ENCODE peak calls at places on chromosomes 13 and 19, in eight cellular contexts. One of them, this sample, is unnamed.

GRCh38 chr19:9953802-9954542 is 17.7 kb upstream of the OLFM2 start:
- DNase-seq in K562: no peak
- DNase-seq in dorsolateral prefrontal cortex: peak; percentile 67
- DNase-seq in right lobe of liver: no peak
- DNase-seq in H9: no peak
- DNase-seq in CD4-positive, alpha-beta T cell: no peak
- DNase-seq in CD8-positive, alpha-beta T cell: no peak
- DNase-seq in left ventricle myocardium inferior: no peak
- DNase-seq in this sample: no peak

GRCh38 chr19:34253711-34254551 is 423 bp upstream of the GARRE1 start:
- DNase-seq in K562: no peak
- DNase-seq in dorsolateral prefrontal cortex: peak; percentile 85
- DNase-seq in right lobe of liver: peak; percentile 92
- DNase-seq in H9: peak; percentile 91
- DNase-seq in CD4-positive, alpha-beta T cell: peak; percentile 78
- DNase-seq in CD8-positive, alpha-beta T cell: no peak
- DNase-seq in left ventricle myocardium inferior: peak; percentile 88
- DNase-seq in this sample: peak; percentile 89

GRCh38 chr13:27309967-27310598 is 39.5 kb downstream of the RASL11A start:
- DNase-seq in K562: no peak
- DNase-seq in dorsolateral prefrontal cortex: no peak
- DNase-seq in right lobe of liver: no peak
- DNase-seq in H9: no peak
- DNase-seq in CD4-positive, alpha-beta T cell: no peak
- DNase-seq in CD8-positive, alpha-beta T cell: no peak
- DNase-seq in left ventricle myocardium inferior: no peak
- DNase-seq in this sample: no peak

GRCh38 chr13:42574435-42575311 is 721 bp downstream of the TNFSF11 start:
- DNase-seq in K562: no peak
- DNase-seq in dorsolateral prefrontal cortex: no peak
- DNase-seq in right lobe of liver: no peak
- DNase-seq in H9: peak; percentile 43
- DNase-seq in CD4-positive, alpha-beta T cell: peak; percentile 9
- DNase-seq in CD8-positive, alpha-beta T cell: peak; percentile 27
- DNase-seq in left ventricle myocardium inferior: no peak
- DNase-seq in this sample: no peak

GRCh38 chr19:37361994-37362393 is 8.9 kb upstream of the ZNF527 start:
- DNase-seq in K562: no peak
- DNase-seq in dorsolateral prefrontal cortex: no peak
- DNase-seq in right lobe of liver: no peak
- DNase-seq in H9: no peak
- DNase-seq in CD4-positive, alpha-beta T cell: no peak
- DNase-seq in CD8-positive, alpha-beta T cell: no peak
- DNase-seq in left ventricle myocardium inferior: no peak
- DNase-seq in this sample: no peak

GRCh38 chr13:109729031-109729870 is 57.1 kb downstream of the IRS2 start:
- DNase-seq in K562: no peak
- DNase-seq in dorsolateral prefrontal cortex: no peak
- DNase-seq in right lobe of liver: no peak
- DNase-seq in H9: no peak
- DNase-seq in CD4-positive, alpha-beta T cell: no peak
- DNase-seq in CD8-positive, alpha-beta T cell: no peak
- DNase-seq in left ventricle myocardium inferior: no peak
- DNase-seq in this sample: no peak

GRCh38 chr13:24618219-24618955 is 61.8 kb upstream of the ATP12A start:
- DNase-seq in K562: no peak
- DNase-seq in dorsolateral prefrontal cortex: no peak
- DNase-seq in right lobe of liver: no peak
- DNase-seq in H9: no peak
- DNase-seq in CD4-positive, alpha-beta T cell: peak; percentile 18
- DNase-seq in CD8-positive, alpha-beta T cell: peak; percentile 84
- DNase-seq in left ventricle myocardium inferior: no peak
- DNase-seq in this sample: peak; percentile 70

GRCh38 chr13:31797154-31797775 is 57.9 kb downstream of the RXFP2 start:
- DNase-seq in K562: no peak
- DNase-seq in dorsolateral prefrontal cortex: no peak
- DNase-seq in right lobe of liver: no peak
- DNase-seq in H9: no peak
- DNase-seq in CD4-positive, alpha-beta T cell: no peak
- DNase-seq in CD8-positive, alpha-beta T cell: no peak
- DNase-seq in left ventricle myocardium inferior: no peak
- DNase-seq in this sample: no peak

DNA sequence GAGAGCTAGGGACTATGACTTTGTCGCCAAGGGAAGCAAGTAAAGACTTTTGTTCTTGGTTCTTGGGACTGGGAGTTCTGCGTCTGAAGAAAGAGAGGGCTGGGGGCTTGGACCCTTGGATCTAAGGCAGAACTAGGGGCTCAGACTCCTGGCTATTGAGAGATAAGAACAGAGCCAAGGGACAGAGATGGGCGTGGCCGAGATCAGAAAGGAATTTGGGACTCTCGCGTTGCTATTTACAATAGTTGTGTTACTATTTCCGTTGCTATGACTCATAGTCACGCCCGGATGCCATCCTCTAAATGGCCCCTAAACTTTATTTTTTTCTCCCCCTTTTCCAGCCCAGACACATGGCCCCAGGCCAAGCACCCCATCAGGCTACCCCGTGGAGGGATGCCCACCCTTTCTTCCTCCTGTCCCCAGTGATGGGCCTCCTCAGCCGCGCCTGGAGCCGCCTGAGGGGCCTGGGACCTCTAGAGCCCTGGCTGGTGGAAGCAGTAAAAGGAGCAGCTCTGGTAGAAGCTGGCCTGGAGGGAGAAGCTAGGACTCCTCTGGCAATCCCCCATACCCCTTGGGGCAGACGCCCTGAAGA is 759 bp downstream of the PPP1R15A start:
- DNase-seq in K562: peak; percentile 60
- DNase-seq in dorsolateral prefrontal cortex: peak; percentile 74
- DNase-seq in right lobe of liver: peak; percentile 78
- DNase-seq in H9: peak; percentile 85
- DNase-seq in CD4-positive, alpha-beta T cell: peak; percentile 64
- DNase-seq in CD8-positive, alpha-beta T cell: peak; percentile 86
- DNase-seq in left ventricle myocardium inferior: peak; percentile 84
- DNase-seq in this sample: peak; percentile 89
- TF ChIP-seq CTCF in K562: no peak
- TF ChIP-seq CTCF in dorsolateral prefrontal cortex: no peak
- TF ChIP-seq CTCF in right lobe of liver: no peak
- TF ChIP-seq CTCF in H9: no peak
- TF ChIP-seq CTCF in CD4-positive, alpha-beta T cell: no peak
- TF ChIP-seq CTCF in CD8-positive, alpha-beta T cell: no peak
- TF ChIP-seq CTCF in left ventricle myocardium inferior: no peak
- TF ChIP-seq CTCF in this sample: no peak

GRCh38 chr19:7850975-7851622 is 21.1 kb downstream of the EVI5L start:
- DNase-seq in K562: no peak
- DNase-seq in dorsolateral prefrontal cortex: no peak
- DNase-seq in right lobe of liver: no peak
- DNase-seq in H9: no peak
- DNase-seq in CD4-positive, alpha-beta T cell: no peak
- DNase-seq in CD8-positive, alpha-beta T cell: no peak
- DNase-seq in left ventricle myocardium inferior: no peak
- DNase-seq in this sample: no peak
- H3K27ac ChIP-seq in K562: no peak overlapping the region
- H3K27ac ChIP-seq in dorsolateral prefrontal cortex: peak overlapping the region; percentile 96
- H3K27ac ChIP-seq in right lobe of liver: no peak overlapping the region
- H3K27ac ChIP-seq in H9: no peak overlapping the region
- H3K27ac ChIP-seq in CD4-positive, alpha-beta T cell: no peak overlapping the region
- H3K27ac ChIP-seq in CD8-positive, alpha-beta T cell: no peak overlapping the region
- H3K27ac ChIP-seq in left ventricle myocardium inferior: no peak overlapping the region
- H3K27ac ChIP-seq in this sample: no peak overlapping the region

GRCh38 chr19:7500811-7501450 is 12.1 kb upstream of the PEX11G start:
- DNase-seq in K562: peak; percentile 82
- DNase-seq in dorsolateral prefrontal cortex: peak; percentile 91
- DNase-seq in right lobe of liver: peak; percentile 70
- DNase-seq in H9: peak; percentile 89
- DNase-seq in CD4-positive, alpha-beta T cell: no peak
- DNase-seq in CD8-positive, alpha-beta T cell: no peak
- DNase-seq in left ventricle myocardium inferior: no peak
- DNase-seq in this sample: no peak

GRCh38 chr19:7492142-7493055 is 3.6 kb upstream of the PEX11G start:
- DNase-seq in K562: no peak
- DNase-seq in dorsolateral prefrontal cortex: no peak
- DNase-seq in right lobe of liver: no peak
- DNase-seq in H9: no peak
- DNase-seq in CD4-positive, alpha-beta T cell: no peak
- DNase-seq in CD8-positive, alpha-beta T cell: no peak
- DNase-seq in left ventricle myocardium inferior: no peak
- DNase-seq in this sample: no peak

GRCh38 chr19:7502552-7502951 is 13.4 kb upstream of the ZNF358 start:
- DNase-seq in K562: no peak
- DNase-seq in dorsolateral prefrontal cortex: no peak
- DNase-seq in right lobe of liver: no peak
- DNase-seq in H9: no peak
- DNase-seq in CD4-positive, alpha-beta T cell: no peak
- DNase-seq in CD8-positive, alpha-beta T cell: no peak
- DNase-seq in left ventricle myocardium inferior: no peak
- DNase-seq in this sample: no peak

GRCh38 chr19:7494416-7495098 is 5.7 kb upstream of the PEX11G start:
- DNase-seq in K562: peak; percentile 40
- DNase-seq in dorsolateral prefrontal cortex: peak; percentile 88
- DNase-seq in right lobe of liver: peak; percentile 82
- DNase-seq in H9: no peak
- DNase-seq in CD4-positive, alpha-beta T cell: no peak
- DNase-seq in CD8-positive, alpha-beta T cell: no peak
- DNase-seq in left ventricle myocardium inferior: peak; percentile 48
- DNase-seq in this sample: no peak

DNA sequence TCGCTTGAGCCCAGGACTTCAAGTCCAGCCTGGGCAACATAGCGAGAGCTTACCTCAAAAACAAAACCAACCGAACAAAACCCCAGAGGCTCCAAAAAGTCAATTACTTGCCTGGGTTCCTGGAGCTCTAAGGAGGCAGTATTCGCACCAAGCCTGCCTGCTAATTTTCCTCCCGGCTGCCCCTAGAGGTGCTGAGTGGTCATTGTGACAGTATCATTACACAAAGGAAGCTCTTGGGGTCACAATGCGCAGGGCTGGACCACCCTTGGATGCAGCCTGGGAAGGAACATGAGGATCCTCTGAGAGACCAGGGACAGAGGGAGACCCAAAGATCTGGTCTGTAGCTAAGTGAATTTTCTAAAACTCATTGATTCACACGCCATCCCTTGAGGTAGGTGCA is 8.5 kb upstream of the PEX11G start:
- DNase-seq in K562: peak; percentile 39
- DNase-seq in dorsolateral prefrontal cortex: no peak
- DNase-seq in right lobe of liver: no peak
- DNase-seq in H9: peak; percentile 60
- DNase-seq in CD4-positive, alpha-beta T cell: no peak
- DNase-seq in CD8-positive, alpha-beta T cell: no peak
- DNase-seq in left ventricle myocardium inferior: no peak
- DNase-seq in this sample: no peak
- TF ChIP-seq CTCF in K562: peak; percentile 79
- TF ChIP-seq CTCF in dorsolateral prefrontal cortex: no peak
- TF ChIP-seq CTCF in right lobe of liver: peak; percentile 28
- TF ChIP-seq CTCF in H9: peak; percentile 63
- TF ChIP-seq CTCF in CD4-positive, alpha-beta T cell: no peak
- TF ChIP-seq CTCF in CD8-positive, alpha-beta T cell: peak; percentile 14
- TF ChIP-seq CTCF in left ventricle myocardium inferior: peak; percentile 39
- TF ChIP-seq CTCF in this sample: peak; percentile 71

DNA sequence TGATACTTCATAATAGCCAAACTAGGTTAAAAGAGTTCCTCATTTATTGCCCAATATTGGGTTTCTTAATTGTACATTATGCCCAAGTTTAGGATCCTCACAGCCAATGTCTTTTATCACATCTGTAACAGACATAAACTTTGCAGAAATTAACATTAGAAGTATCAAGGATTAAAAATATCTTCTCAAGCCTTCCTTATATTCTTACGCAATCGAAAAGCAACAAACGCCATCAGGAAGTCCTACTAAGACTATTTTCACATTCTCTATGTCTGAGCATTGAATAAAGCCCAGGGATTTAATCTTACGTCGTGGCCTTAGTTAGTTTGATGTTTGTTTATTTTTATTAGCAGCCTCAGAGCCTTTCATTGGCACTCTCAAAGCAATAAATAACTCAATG is 1660.4 kb upstream of the MIR17HG start:
- DNase-seq in K562: no peak
- DNase-seq in dorsolateral prefrontal cortex: no peak
- DNase-seq in right lobe of liver: no peak
- DNase-seq in H9: no peak
- DNase-seq in CD4-positive, alpha-beta T cell: no peak
- DNase-seq in CD8-positive, alpha-beta T cell: no peak
- DNase-seq in left ventricle myocardium inferior: no peak
- DNase-seq in this sample: no peak
- H3K27ac ChIP-seq in K562: no peak overlapping the region
- H3K27ac ChIP-seq in dorsolateral prefrontal cortex: no peak overlapping the region
- H3K27ac ChIP-seq in right lobe of liver: no peak overlapping the region
- H3K27ac ChIP-seq in H9: no peak overlapping the region
- H3K27ac ChIP-seq in CD4-positive, alpha-beta T cell: no peak overlapping the region
- H3K27ac ChIP-seq in CD8-positive, alpha-beta T cell: no peak overlapping the region
- H3K27ac ChIP-seq in left ventricle myocardium inferior: no peak overlapping the region
- H3K27ac ChIP-seq in this sample: no peak overlapping the region

GRCh38 chr13:46077260-46077659 is 24.7 kb upstream of the ZC3H13 start:
- DNase-seq in K562: no peak
- DNase-seq in dorsolateral prefrontal cortex: no peak
- DNase-seq in right lobe of liver: no peak
- DNase-seq in H9: no peak
- DNase-seq in CD4-positive, alpha-beta T cell: no peak
- DNase-seq in CD8-positive, alpha-beta T cell: no peak
- DNase-seq in left ventricle myocardium inferior: no peak
- DNase-seq in this sample: no peak

GRCh38 chr13:46075811-46076210 is 23.3 kb upstream of the ZC3H13 start:
- DNase-seq in K562: no peak
- DNase-seq in dorsolateral prefrontal cortex: no peak
- DNase-seq in right lobe of liver: peak; percentile 70
- DNase-seq in H9: no peak
- DNase-seq in CD4-positive, alpha-beta T cell: no peak
- DNase-seq in CD8-positive, alpha-beta T cell: no peak
- DNase-seq in left ventricle myocardium inferior: no peak
- DNase-seq in this sample: no peak

GRCh38 chr13:46076827-46077226 is 24.3 kb upstream of the ZC3H13 start:
- DNase-seq in K562: no peak
- DNase-seq in dorsolateral prefrontal cortex: no peak
- DNase-seq in right lobe of liver: no peak
- DNase-seq in H9: no peak
- DNase-seq in CD4-positive, alpha-beta T cell: no peak
- DNase-seq in CD8-positive, alpha-beta T cell: no peak
- DNase-seq in left ventricle myocardium inferior: no peak
- DNase-seq in this sample: no peak

GRCh38 chr13:46071590-46072249 is 19.2 kb upstream of the ZC3H13 start:
- DNase-seq in K562: no peak
- DNase-seq in dorsolateral prefrontal cortex: no peak
- DNase-seq in right lobe of liver: no peak
- DNase-seq in H9: peak; percentile 57
- DNase-seq in CD4-positive, alpha-beta T cell: no peak
- DNase-seq in CD8-positive, alpha-beta T cell: no peak
- DNase-seq in left ventricle myocardium inferior: no peak
- DNase-seq in this sample: peak; percentile 33
- TF ChIP-seq CTCF in K562: peak; percentile 43
- TF ChIP-seq CTCF in dorsolateral prefrontal cortex: no peak
- TF ChIP-seq CTCF in right lobe of liver: peak; percentile 9
- TF ChIP-seq CTCF in H9: peak; percentile 55
- TF ChIP-seq CTCF in CD4-positive, alpha-beta T cell: no peak
- TF ChIP-seq CTCF in CD8-positive, alpha-beta T cell: no peak
- TF ChIP-seq CTCF in left ventricle myocardium inferior: no peak
- TF ChIP-seq CTCF in this sample: peak; percentile 65